ENCODE peak calls at places on chromosomes 13 and 19, in six cellular contexts. E is K562, Y is GM12892, Q is SK-N-SH, F is H1, W is GM12878. S is an unnamed sample.

GRCh38 chr13:113954046-113954841 is 19.6 kb downstream of the C13orf46 start:
- DNase-seq in E (no peak), Y (no peak), Q (no peak), F (no peak), W (no peak), S (no peak)

GRCh38 chr13:27339299-27339698 is 68.7 kb downstream of the RASL11A start:
- DNase-seq in E (peak; percentile 42), Y (no peak), Q (peak; percentile 61), F (no peak), W (no peak), S (no peak)

GRCh38 chr13:85367887-85368286 is 431.3 kb downstream of the SLITRK6 start:
- DNase-seq in E (no peak), Y (no peak), Q (no peak), F (no peak), W (no peak), S (no peak)

GRCh38 chr19:48686103-48686502 is 9.7 kb upstream of the FUT2 start:
- DNase-seq in E (no peak), Y (no peak), Q (no peak), F (no peak), W (no peak), S (no peak)

GRCh38 chr13:97273341-97273831 is 51.3 kb downstream of the MBNL2 start:
- DNase-seq in E (no peak), Y (no peak), Q (no peak), F (no peak), W (no peak), S (no peak)

GRCh38 chr13:31588923-31589322 is 150.4 kb upstream of the RXFP2 start:
- DNase-seq in E (no peak), Y (no peak), Q (no peak), F (no peak), W (no peak), S (no peak)

GRCh38 chr13:106987435-106987800 is 419.5 kb upstream of the ARGLU1 start:
- DNase-seq in E (no peak), Y (no peak), Q (no peak), F (no peak), W (no peak), S (no peak)

GRCh38 chr13:48402325-48402962 is 10.5 kb downstream of the LPAR6 start:
- DNase-seq in E (no peak), Y (no peak), Q (no peak), F (no peak), W (peak; percentile 30), S (no peak)

GRCh38 chr19:4052993-4053422 is 13.7 kb downstream of the ZBTB7A start:
- DNase-seq in E (no peak), Y (no peak), Q (no peak), F (no peak), W (no peak), S (no peak)

GRCh38 chr13:52010890-52011689 is at the start of gene ATP7B:
- DNase-seq in E (peak; percentile 29), Y (peak; percentile 24), Q (peak; percentile 57), F (no peak), W (no peak), S (peak; percentile 12)

GRCh38 chr19:29860492-29860891 is 48.7 kb downstream of the CCNE1 start:
- DNase-seq in E (peak; percentile 82), Y (no peak), Q (no peak), F (no peak), W (no peak), S (no peak)

GRCh38 chr19:48487944-48488343 is 18.8 kb downstream of the CYTH2 start:
- DNase-seq in E (no peak), Y (no peak), Q (no peak), F (no peak), W (no peak), S (no peak)

GRCh38 chr19:628168-628567 is 5.2 kb downstream of the POLRMT start:
- DNase-seq in E (peak; percentile 38), Y (no peak), Q (peak; percentile 76), F (peak; percentile 33), W (no peak), S (no peak)

GRCh38 chr19:34639491-34640085 is 37.4 kb downstream of the SCGB2B2 start:
- DNase-seq in E (peak; percentile 45), Y (no peak), Q (peak; percentile 43), F (no peak), W (peak; percentile 13), S (no peak)

GRCh38 chr13:76349700-76350099 is 536.5 kb downstream of the KCTD12 start:
- DNase-seq in E (no peak), Y (no peak), Q (no peak), F (no peak), W (no peak), S (no peak)

GRCh38 chr19:43422689-43423066 is 8.0 kb downstream of the TEX101 start:
- DNase-seq in E (no peak), Y (no peak), Q (no peak), F (no peak), W (no peak), S (no peak)

GRCh38 chr13:113398963-113399754 is 35.2 kb upstream of the GRTP1 start:
- DNase-seq in E (no peak), Y (no peak), Q (no peak), F (no peak), W (no peak), S (no peak)

GRCh38 chr13:49806126-49806536 is 13.6 kb upstream of the KPNA3 start:
- DNase-seq in E (no peak), Y (no peak), Q (no peak), F (no peak), W (no peak), S (no peak)

GRCh38 chr19:17235618-17236413 is 9.8 kb downstream of the OCEL1 start:
- DNase-seq in E (peak; percentile 85), Y (peak; percentile 71), Q (peak; percentile 90), F (no peak), W (no peak), S (peak; percentile 73)

GRCh38 chr13:106917673-106918652 is 350.0 kb upstream of the ARGLU1 start:
- DNase-seq in E (peak; percentile 46), Y (peak; percentile 62), Q (peak; percentile 91), F (peak; percentile 34), W (no peak), S (peak; percentile 74)

GRCh38 chr13:113869263-113869662 is 5.4 kb upstream of the GAS6 start:
- DNase-seq in E (no peak), Y (no peak), Q (no peak), F (no peak), W (no peak), S (no peak)

GRCh38 chr13:52600666-52601065 is 41.6 kb upstream of the HNRNPA1L2 start:
- DNase-seq in E (no peak), Y (no peak), Q (no peak), F (no peak), W (no peak), S (no peak)

GRCh38 chr13:20945952-20946383 is 43.4 kb upstream of the XPO4 start:
- DNase-seq in E (no peak), Y (no peak), Q (peak; percentile 30), F (peak; percentile 23), W (no peak), S (no peak)

GRCh38 chr19:49441210-49441959 is at the start of gene SLC17A7:
- DNase-seq in E (peak; percentile 88), Y (peak; percentile 69), Q (peak; percentile 85), F (no peak), W (no peak), S (peak; percentile 66)

GRCh38 chr13:68099616-68100015 is 869.5 kb upstream of the PCDH9 start:
- DNase-seq in E (no peak), Y (no peak), Q (no peak), F (no peak), W (no peak), S (no peak)

GRCh38 chr13:44142911-44143665 is 230.5 kb upstream of the SERP2 start:
- DNase-seq in E (peak; percentile 37), Y (no peak), Q (no peak), F (no peak), W (no peak), S (no peak)

GRCh38 chr13:65133094-65133493 is 2097.0 kb downstream of the PCDH9 start:
- DNase-seq in E (no peak), Y (no peak), Q (no peak), F (peak; percentile 13), W (no peak), S (no peak)

DNA sequence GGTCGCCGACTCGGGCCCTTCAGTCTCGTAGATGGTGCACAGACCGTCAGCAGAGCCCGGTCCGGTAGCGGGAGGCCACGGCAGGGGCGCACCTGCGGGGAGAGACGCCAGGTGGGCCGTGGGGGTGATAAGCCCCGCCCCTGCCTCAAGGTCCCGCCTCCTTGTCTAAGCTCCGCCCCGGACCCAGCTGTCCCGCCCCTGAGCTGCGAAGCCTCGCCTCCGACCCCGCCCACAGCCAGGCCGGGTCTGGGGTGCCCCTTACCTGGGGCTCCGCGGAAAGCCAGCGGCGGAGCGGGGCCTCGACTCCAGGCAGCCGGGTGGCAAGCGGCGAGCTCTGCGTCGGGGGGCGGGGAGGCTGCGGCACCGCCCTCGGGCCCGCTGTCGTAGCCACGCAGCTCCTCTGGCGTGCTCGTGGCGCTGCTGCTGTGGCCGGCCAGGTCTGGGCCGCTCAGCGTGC is 4.7 kb downstream of the PRR36 start:
- DNase-seq in E (peak; percentile 68), Y (peak; percentile 69), Q (peak; percentile 84), F (no peak), W (no peak), S (peak; percentile 66)
- TF ChIP-seq TAF1 in E (no peak), Y (no peak), Q (no peak), F (no peak), W (no peak), S (no peak)

GRCh38 chr13:101627556-101627943 is 175.1 kb downstream of the ITGBL1 start:
- DNase-seq in E (no peak), Y (no peak), Q (no peak), F (no peak), W (no peak), S (no peak)
- TF ChIP-seq TAF1 in E (no peak), Y (no peak), Q (no peak), F (no peak), W (no peak), S (no peak)

DNA sequence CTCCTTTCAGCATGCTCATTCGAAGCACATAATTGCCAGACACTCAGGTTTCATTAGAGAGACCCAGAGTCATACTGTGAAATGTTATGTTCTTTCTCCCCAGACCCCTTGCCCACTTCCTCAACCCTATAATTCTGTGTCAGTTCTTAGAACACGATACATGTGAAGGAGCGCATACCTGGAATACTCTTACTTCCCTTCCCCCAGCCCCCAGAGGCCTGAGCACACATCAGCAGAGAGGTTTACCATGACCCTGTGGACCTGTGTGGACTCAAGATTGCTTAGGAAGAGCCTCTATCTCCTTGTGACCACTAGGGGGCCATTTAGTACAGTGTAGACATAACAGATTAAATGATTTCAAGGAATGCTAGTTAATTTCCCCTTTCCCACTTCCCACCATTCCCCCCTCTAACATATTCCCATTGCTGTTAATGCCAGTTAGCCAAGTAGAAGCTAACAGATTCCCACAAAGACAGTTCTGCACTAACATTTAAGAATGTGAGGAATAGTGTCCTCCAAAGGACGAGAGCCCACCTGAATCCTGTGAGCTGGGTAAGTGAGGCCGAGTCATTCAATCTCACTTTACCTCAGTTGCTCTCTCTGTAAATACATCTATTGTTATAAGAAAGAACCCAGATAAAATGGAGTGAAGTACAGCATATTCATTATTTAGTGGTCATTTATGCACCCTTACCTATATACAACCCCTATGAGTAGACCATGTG is 154.2 kb upstream of the MAB21L1 start:
- DNase-seq in E (peak; percentile 11), Y (peak; percentile 3), Q (peak; percentile 36), F (no peak), W (no peak), S (peak; percentile 2)
- TF ChIP-seq TAF1 in E (no peak), Y (no peak), Q (no peak), F (no peak), W (no peak), S (no peak)

GRCh38 chr13:59747529-59747928 is 416.2 kb downstream of the DIAPH3 start:
- DNase-seq in E (no peak), Y (no peak), Q (no peak), F (no peak), W (no peak), S (no peak)
- TF ChIP-seq TAF1 in E (no peak), Y (no peak), Q (no peak), F (no peak), W (no peak), S (no peak)

S was measured in GM12891.